ENCODE peak calls at places on chromosomes 6 and 20, in six cellular contexts. Y is transverse colon, O is A549, Q is HepG2, C is SK-N-SH, E is suprapubic skin. A is an unnamed sample.

GRCh38 chr6:30914854-30915590 is 984 bp downstream of the VARS2 start:
- DNase-seq in Y (no peak), O (no peak), Q (no peak), C (no peak), E (no peak), A (peak)

GRCh38 chr20:56724246-56724757 is 95.2 kb downstream of the TFAP2C start:
- DNase-seq in Y (no peak), O (no peak), Q (no peak), C (no peak), E (no peak), A (no peak)

GRCh38 chr20:33908351-33908750 is 85.4 kb upstream of the RALY start:
- DNase-seq in Y (no peak), O (no peak), Q (no peak), C (no peak), E (no peak), A (no peak)

GRCh38 chr6:125944434-125944816 is 12.1 kb upstream of the HINT3 start:
- DNase-seq in Y (peak), O (peak), Q (peak), C (no peak), E (no peak), A (peak)

GRCh38 chr6:11537229-11538048 is at the start of gene TMEM170B:
- DNase-seq in Y (peak), O (peak), Q (peak), C (peak), E (peak), A (peak)

GRCh38 chr20:57319584-57319983 is 10.0 kb upstream of the SPO11 start:
- DNase-seq in Y (no peak), O (no peak), Q (no peak), C (no peak), E (no peak), A (no peak)

GRCh38 chr6:41663558-41663957 is 25.3 kb downstream of the MDFI start:
- DNase-seq in Y (no peak), O (no peak), Q (no peak), C (no peak), E (no peak), A (no peak)

GRCh38 chr20:37757550-37757949 is 63.7 kb downstream of the CTNNBL1 start:
- DNase-seq in Y (no peak), O (no peak), Q (no peak), C (no peak), E (no peak), A (no peak)

GRCh38 chr6:13177617-13178506 is 150.5 kb downstream of the TBC1D7 start:
- DNase-seq in Y (no peak), O (no peak), Q (no peak), C (no peak), E (no peak), A (no peak)

GRCh38 chr20:18734525-18735189 is 78.9 kb upstream of the SCP2D1 start:
- DNase-seq in Y (no peak), O (peak), Q (no peak), C (no peak), E (no peak), A (no peak)

GRCh38 chr6:12008366-12009179 is 3.5 kb upstream of the HIVEP1 start:
- DNase-seq in Y (peak), O (peak), Q (peak), C (peak), E (peak), A (peak)

GRCh38 chr20:62536731-62537401 is 61.1 kb upstream of the GATA5 start:
- DNase-seq in Y (no peak), O (no peak), Q (no peak), C (no peak), E (no peak), A (no peak)

GRCh38 chr6:161631676-161632194 is 357.9 kb upstream of the AGPAT4 start:
- DNase-seq in Y (no peak), O (no peak), Q (no peak), C (peak), E (no peak), A (no peak)

GRCh38 chr6:24752917-24753486 is 21.7 kb upstream of the GMNN start:
- DNase-seq in Y (no peak), O (no peak), Q (peak), C (no peak), E (no peak), A (no peak)

GRCh38 chr6:111724505-111724904 is 118.8 kb upstream of the TRAF3IP2 start:
- DNase-seq in Y (no peak), O (no peak), Q (no peak), C (no peak), E (no peak), A (no peak)

GRCh38 chr6:169978615-169979161 is 227.3 kb downstream of the ERMARD start:
- DNase-seq in Y (no peak), O (no peak), Q (no peak), C (no peak), E (peak), A (no peak)

GRCh38 chr20:371755-372542 is 8.6 kb upstream of the TRIB3 start:
- DNase-seq in Y (peak), O (peak), Q (peak), C (no peak), E (no peak), A (no peak)

GRCh38 chr6:142408409-142408808 is 106.6 kb downstream of the ADGRG6 start:
- DNase-seq in Y (no peak), O (no peak), Q (no peak), C (no peak), E (no peak), A (no peak)
- TF ChIP-seq CTCF in Y (no peak), O (no peak), Q (no peak), C (peak), E (no peak), A (no peak)

GRCh38 chr6:15248451-15249370 is 2.8 kb downstream of the JARID2 start:
- DNase-seq in Y (peak), O (peak), Q (peak), C (peak), E (peak), A (peak)
- TF ChIP-seq EP300 in Y (peak), O (no peak), Q (no peak), C (no peak), E (no peak), A (no peak)

GRCh38 chr6:28541996-28542395 is 16.3 kb downstream of the GPX5 start:
- DNase-seq in Y (no peak), O (no peak), Q (no peak), C (no peak), E (no peak), A (no peak)
- H3K4me3 ChIP-seq in Y (no peak), O (peak), Q (peak), C (peak), E (no peak), A (no peak)

DNA sequence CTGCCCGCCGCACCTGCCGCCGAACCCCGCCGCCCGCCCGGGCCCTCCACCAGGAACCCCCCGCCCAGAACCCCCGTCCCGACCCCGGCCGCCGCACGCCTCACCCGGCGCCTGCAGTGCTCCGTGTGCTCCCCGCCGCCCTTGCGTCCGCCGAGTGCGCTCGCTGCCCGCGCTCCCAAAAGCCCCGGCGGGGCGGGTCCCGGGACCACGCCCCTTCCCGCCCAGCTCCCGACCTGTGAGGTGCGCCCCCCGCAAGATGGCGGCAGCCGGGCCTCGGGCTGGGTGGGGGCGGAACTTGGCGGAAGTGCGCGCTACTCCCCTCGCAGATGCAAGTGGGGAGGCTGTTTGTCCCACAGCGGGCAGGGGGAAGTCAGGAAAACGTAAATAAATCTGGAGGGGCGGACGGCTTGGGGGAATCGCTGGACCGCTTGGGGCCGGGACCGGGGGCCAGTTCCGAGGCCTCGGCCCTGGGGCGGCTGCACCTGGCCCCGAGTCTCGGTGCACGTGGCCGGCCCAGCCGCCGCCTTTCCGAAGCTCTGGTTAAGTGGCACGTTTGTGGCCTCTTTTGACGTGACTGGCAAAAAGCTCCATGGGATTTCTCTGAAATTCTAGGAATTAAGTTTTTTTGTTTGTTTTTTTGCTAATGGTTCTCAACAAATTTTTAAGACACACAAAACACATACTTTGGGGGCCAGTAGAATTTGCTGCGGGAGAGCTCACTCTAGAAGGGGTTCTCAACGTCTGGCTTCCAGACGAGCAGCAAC is at the start of gene EZR:
- DNase-seq in Y (peak), O (peak), Q (peak), C (peak), E (peak), A (peak)
- TF ChIP-seq CTCF in Y (peak), O (no peak), Q (peak), C (peak), E (no peak), A (no peak)